ENCODE peak calls at places on chromosomes 6 and 20, in four cellular contexts. X is OCI-LY7, B is HCT116, G is GM23338. N is an unnamed sample. For H3K4me1, the result is how much of the 10 kb centered on the place peaks cover.

GRCh38 chr6:111177131-111177530 is 89.8 kb downstream of the SLC16A10 start:
- DNase-seq in X (no peak), B (no peak), G (no peak), N (no peak)

GRCh38 chr20:44419131-44419844 is 56.4 kb upstream of the TTPAL start:
- DNase-seq in X (no peak), B (no peak), G (no peak), N (peak)

GRCh38 chr20:59835057-59835447 is 98.4 kb downstream of the SYCP2 start:
- DNase-seq in X (no peak), B (no peak), G (no peak), N (no peak)

GRCh38 chr20:4683261-4683660 is 38.4 kb upstream of the PRND start:
- DNase-seq in X (no peak), B (no peak), G (no peak), N (no peak)

GRCh38 chr20:37475258-37475657 is 45.8 kb upstream of the NNAT start:
- DNase-seq in X (peak), B (no peak), G (no peak), N (no peak)

GRCh38 chr20:51763965-51764602 is 4.1 kb downstream of the ATP9A start:
- DNase-seq in X (no peak), B (no peak), G (peak), N (no peak)

GRCh38 chr20:16078172-16078898 is 494.9 kb downstream of the KIF16B start:
- DNase-seq in X (peak), B (no peak), G (no peak), N (no peak)

GRCh38 chr6:5475779-5476178 is 214.5 kb downstream of the FARS2 start:
- DNase-seq in X (no peak), B (no peak), G (no peak), N (no peak)

GRCh38 chr6:148716811-148717210 is 30.0 kb upstream of the UST start:
- DNase-seq in X (no peak), B (no peak), G (no peak), N (no peak)

GRCh38 chr20:44129996-44130718 is 56.8 kb downstream of the JPH2 start:
- DNase-seq in X (no peak), B (no peak), G (no peak), N (no peak)

GRCh38 chr20:9615118-9615517 is 100.7 kb downstream of the LAMP5 start:
- DNase-seq in X (no peak), B (no peak), G (no peak), N (no peak)

GRCh38 chr6:137492289-137492688 is 1.9 kb downstream of the OLIG3 start:
- DNase-seq in X (no peak), B (no peak), G (no peak), N (no peak)

GRCh38 chr20:11979306-11980128 is 61.8 kb downstream of the BTBD3 start:
- DNase-seq in X (no peak), B (no peak), G (no peak), N (no peak)

GRCh38 chr6:83914953-83915352 is 55.5 kb downstream of the CYB5R4 start:
- DNase-seq in X (no peak), B (no peak), G (no peak), N (no peak)

GRCh38 chr6:90294008-90294511 is 2.6 kb downstream of the BACH2 start:
- DNase-seq in X (no peak), B (no peak), G (no peak), N (no peak)

GRCh38 chr6:103139377-103139776 is 1720.3 kb downstream of the HACE1 start:
- DNase-seq in X (no peak), B (no peak), G (no peak), N (no peak)

GRCh38 chr20:23111307-23111943 is 25.3 kb upstream of the CD93 start:
- DNase-seq in X (no peak), B (no peak), G (no peak), N (no peak)

GRCh38 chr6:30962716-30963115 is 20.8 kb upstream of the MUC21 start:
- DNase-seq in X (no peak), B (no peak), G (no peak), N (no peak)

GRCh38 chr20:56899495-56899894 is 270.4 kb downstream of the TFAP2C start:
- DNase-seq in X (no peak), B (no peak), G (no peak), N (no peak)

GRCh38 chr20:45044084-45044573 is 56.8 kb downstream of the KCNS1 start:
- DNase-seq in X (peak), B (peak), G (peak), N (peak)

GRCh38 chr20:4112490-4113420 is 97.4 kb upstream of the RNF24 start:
- DNase-seq in X (no peak), B (no peak), G (no peak), N (no peak)

GRCh38 chr6:47495207-47495606 is 17.6 kb downstream of the CD2AP start:
- DNase-seq in X (no peak), B (no peak), G (no peak), N (no peak)

DNA sequence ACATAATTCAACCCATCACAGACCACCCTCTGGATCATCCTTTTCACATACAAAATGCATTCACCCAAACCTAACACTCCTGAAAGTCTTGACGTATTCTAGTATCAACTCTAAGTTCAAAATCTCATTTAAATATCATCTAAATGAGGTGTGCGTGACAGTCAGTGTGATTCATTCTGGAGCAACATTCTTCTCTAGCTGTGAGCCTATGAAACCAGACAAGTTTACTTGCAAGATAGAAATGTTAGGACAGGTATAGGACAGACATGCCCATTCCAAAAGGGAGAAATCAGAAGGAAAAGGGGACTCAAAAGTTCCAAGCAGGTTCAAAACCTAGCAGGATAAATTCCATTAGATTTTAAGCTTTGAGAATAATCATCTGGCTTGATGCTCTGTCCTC is 329.7 kb downstream of the CD83 start:
- DNase-seq in X (no peak), B (no peak), G (no peak), N (no peak)
- TF ChIP-seq EZH2phosphoT487 in X (no peak), B (no peak), G (no peak), N (no peak)

DNA sequence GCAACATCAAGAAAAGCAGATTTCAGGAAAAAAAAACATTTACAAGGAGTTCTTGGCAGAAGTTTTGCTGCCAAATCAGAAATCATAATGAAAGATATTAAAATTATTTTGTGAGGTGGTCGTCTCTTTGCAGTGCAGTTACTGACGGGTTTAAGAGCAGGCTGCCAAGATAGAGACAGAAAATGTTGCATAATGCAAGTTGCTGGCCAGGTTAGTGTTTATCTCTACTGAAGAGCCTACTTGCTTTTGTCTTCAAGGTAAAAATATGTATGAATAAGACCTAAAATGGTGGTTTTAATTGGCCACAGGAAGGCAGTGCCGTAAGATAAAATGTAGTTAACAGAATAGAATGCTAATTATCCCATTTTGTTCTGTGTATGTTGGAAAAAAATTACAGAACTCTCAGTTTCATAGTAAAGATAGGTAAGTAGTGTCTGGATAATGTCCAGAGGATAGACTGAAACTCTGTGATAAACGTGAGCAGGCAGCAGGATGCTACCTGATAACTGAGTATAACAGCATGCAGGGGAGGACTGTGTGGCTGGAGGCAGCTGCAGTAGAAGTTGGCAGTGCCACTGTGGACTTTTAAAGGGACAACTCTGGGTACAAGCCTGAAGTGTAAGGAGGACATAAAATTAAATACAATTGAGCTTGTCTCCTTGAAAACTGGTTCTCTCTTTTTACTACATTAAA is 13.9 kb downstream of the FOXO3 start:
- DNase-seq in X (no peak), B (no peak), G (no peak), N (no peak)
- H3K4me1 ChIP-seq in X (under half), B (under half), G (under half), N (under half)

GRCh38 chr20:2692036-2692885 is at the start of gene EBF4:
- DNase-seq in X (peak), B (no peak), G (peak), N (peak)
- TF ChIP-seq EZH2phosphoT487 in X (no peak), B (no peak), G (no peak), N (no peak)

GRCh38 chr20:2701671-2702081 is 9.1 kb downstream of the EBF4 start:
- DNase-seq in X (no peak), B (no peak), G (peak), N (no peak)
- H3K4me1 ChIP-seq in X (under half), B (under half), G (under half), N (under half)

DNA sequence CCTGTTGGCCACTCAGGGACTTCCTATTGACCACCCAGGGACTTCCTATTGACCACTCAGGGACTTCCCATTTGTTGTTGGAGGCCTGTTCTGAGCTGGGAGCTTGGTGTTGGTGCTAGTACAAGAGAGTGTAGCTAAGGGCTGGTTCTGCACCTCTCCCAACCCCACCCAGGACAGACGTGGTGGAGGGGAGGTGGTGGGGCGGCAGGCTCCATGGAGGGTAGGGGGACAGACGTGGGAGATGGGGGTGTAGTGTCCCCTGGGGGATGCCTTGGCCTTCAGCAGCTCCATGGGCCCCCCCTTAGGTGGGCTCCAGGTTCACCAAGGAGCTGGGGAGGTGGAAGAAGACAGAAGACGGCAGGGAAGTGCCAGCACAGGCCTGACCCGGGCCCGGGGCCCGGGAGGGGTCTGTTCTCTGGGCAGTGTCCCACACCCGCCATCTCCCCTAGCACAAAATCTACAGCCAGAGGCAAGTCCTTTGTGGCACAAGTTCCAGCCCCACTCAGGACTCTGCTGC is 33.9 kb downstream of the CHRNA4 start:
- DNase-seq in X (no peak), B (no peak), G (no peak), N (no peak)
- TF ChIP-seq EZH2phosphoT487 in X (no peak), B (no peak), G (no peak), N (no peak)

GRCh38 chr20:49706548-49707517 is 6.8 kb downstream of the B4GALT5 start:
- DNase-seq in X (no peak), B (no peak), G (peak), N (peak)

GRCh38 chr20:49701313-49701731 is 12.4 kb downstream of the B4GALT5 start:
- DNase-seq in X (no peak), B (no peak), G (no peak), N (no peak)

GRCh38 chr20:49701916-49702315 is 11.8 kb downstream of the B4GALT5 start:
- DNase-seq in X (no peak), B (no peak), G (no peak), N (no peak)

GRCh38 chr20:49704932-49705336 is 8.7 kb downstream of the B4GALT5 start:
- DNase-seq in X (peak), B (no peak), G (no peak), N (no peak)

DNA sequence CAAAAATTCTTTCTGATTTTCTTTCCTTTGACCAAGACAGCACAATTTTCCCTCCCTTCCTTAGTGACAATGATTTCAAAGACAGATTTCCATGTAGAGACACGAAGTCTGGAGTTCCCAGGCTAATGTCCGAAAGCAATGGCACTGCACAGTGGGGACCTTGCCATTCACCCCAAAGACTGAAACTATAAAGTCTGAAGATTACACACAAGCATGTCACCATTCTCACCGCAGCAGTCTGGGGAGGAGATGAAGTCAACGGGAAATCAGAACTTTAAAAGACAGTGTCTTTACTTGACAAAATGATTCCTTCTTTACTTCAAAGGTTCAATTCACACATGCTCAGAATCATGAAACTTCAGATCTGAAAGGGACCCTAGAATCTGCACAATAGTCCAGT is 8.3 kb downstream of the B4GALT5 start:
- DNase-seq in X (no peak), B (no peak), G (no peak), N (no peak)
- H3K4me1 ChIP-seq in X (half or more), B (under half), G (half or more), N (under half)

N was measured in hepatocyte.